ENCODE peak calls at places on chromosomes 7 and 10, in six cellular contexts. One of them, this sample, is unnamed.
A peak's percentile ranks its signal among the peaks of the same experiment; 100 is the strongest.

GRCh38 chr7:158283016-158283974 is 304.3 kb downstream of the PTPRN2 start:
- DNase-seq in pancreas: peak; percentile 3
- DNase-seq in cardiac muscle cell: no peak
- DNase-seq in left ventricle myocardium inferior: no peak
- DNase-seq in SK-N-SH: no peak
- DNase-seq in CD8-positive, alpha-beta T cell: peak; percentile 37
- DNase-seq in this sample: no peak

GRCh38 chr7:155709453-155709852 is 65.0 kb downstream of the RBM33 start:
- DNase-seq in pancreas: no peak
- DNase-seq in cardiac muscle cell: no peak
- DNase-seq in left ventricle myocardium inferior: no peak
- DNase-seq in SK-N-SH: no peak
- DNase-seq in CD8-positive, alpha-beta T cell: no peak
- DNase-seq in this sample: no peak

GRCh38 chr7:33903770-33904679 is 1.3 kb upstream of the BMPER start:
- DNase-seq in pancreas: no peak
- DNase-seq in cardiac muscle cell: peak; percentile 72
- DNase-seq in left ventricle myocardium inferior: peak; percentile 41
- DNase-seq in SK-N-SH: peak; percentile 74
- DNase-seq in CD8-positive, alpha-beta T cell: no peak
- DNase-seq in this sample: no peak

GRCh38 chr10:121112618-121113384 is 261.6 kb downstream of the WDR11 start:
- DNase-seq in pancreas: no peak
- DNase-seq in cardiac muscle cell: peak; percentile 32
- DNase-seq in left ventricle myocardium inferior: no peak
- DNase-seq in SK-N-SH: no peak
- DNase-seq in CD8-positive, alpha-beta T cell: no peak
- DNase-seq in this sample: no peak

GRCh38 chr7:141013345-141013715 is 1.4 kb downstream of the MRPS33 start:
- DNase-seq in pancreas: no peak
- DNase-seq in cardiac muscle cell: no peak
- DNase-seq in left ventricle myocardium inferior: no peak
- DNase-seq in SK-N-SH: no peak
- DNase-seq in CD8-positive, alpha-beta T cell: no peak
- DNase-seq in this sample: no peak

GRCh38 chr10:98389398-98389797 is 25.6 kb downstream of the PYROXD2 start:
- DNase-seq in pancreas: no peak
- DNase-seq in cardiac muscle cell: no peak
- DNase-seq in left ventricle myocardium inferior: no peak
- DNase-seq in SK-N-SH: no peak
- DNase-seq in CD8-positive, alpha-beta T cell: no peak
- DNase-seq in this sample: no peak

GRCh38 chr7:4828720-4829383 is 33.0 kb downstream of the PAPOLB start:
- DNase-seq in pancreas: no peak
- DNase-seq in cardiac muscle cell: no peak
- DNase-seq in left ventricle myocardium inferior: no peak
- DNase-seq in SK-N-SH: no peak
- DNase-seq in CD8-positive, alpha-beta T cell: no peak
- DNase-seq in this sample: no peak

GRCh38 chr7:95874541-95875265 is 102.3 kb downstream of the DYNC1I1 start:
- DNase-seq in pancreas: no peak
- DNase-seq in cardiac muscle cell: no peak
- DNase-seq in left ventricle myocardium inferior: no peak
- DNase-seq in SK-N-SH: no peak
- DNase-seq in CD8-positive, alpha-beta T cell: no peak
- DNase-seq in this sample: no peak

GRCh38 chr10:35546824-35547225 is 58.3 kb upstream of the GJD4 start:
- DNase-seq in pancreas: no peak
- DNase-seq in cardiac muscle cell: peak; percentile 7
- DNase-seq in left ventricle myocardium inferior: no peak
- DNase-seq in SK-N-SH: no peak
- DNase-seq in CD8-positive, alpha-beta T cell: no peak
- DNase-seq in this sample: no peak

GRCh38 chr10:59838390-59838789 is 68.0 kb downstream of the CCDC6 start:
- DNase-seq in pancreas: no peak
- DNase-seq in cardiac muscle cell: no peak
- DNase-seq in left ventricle myocardium inferior: no peak
- DNase-seq in SK-N-SH: no peak
- DNase-seq in CD8-positive, alpha-beta T cell: no peak
- DNase-seq in this sample: no peak

GRCh38 chr7:134856141-134856540 is 76.7 kb downstream of the CALD1 start:
- DNase-seq in pancreas: no peak
- DNase-seq in cardiac muscle cell: peak; percentile 23
- DNase-seq in left ventricle myocardium inferior: no peak
- DNase-seq in SK-N-SH: peak; percentile 58
- DNase-seq in CD8-positive, alpha-beta T cell: no peak
- DNase-seq in this sample: no peak

GRCh38 chr10:123129553-123130271 is 6.1 kb upstream of the HMX3 start:
- DNase-seq in pancreas: no peak
- DNase-seq in cardiac muscle cell: no peak
- DNase-seq in left ventricle myocardium inferior: no peak
- DNase-seq in SK-N-SH: no peak
- DNase-seq in CD8-positive, alpha-beta T cell: no peak
- DNase-seq in this sample: no peak

GRCh38 chr10:11882646-11883375 is 59.7 kb downstream of the PROSER2 start:
- DNase-seq in pancreas: no peak
- DNase-seq in cardiac muscle cell: no peak
- DNase-seq in left ventricle myocardium inferior: no peak
- DNase-seq in SK-N-SH: no peak
- DNase-seq in CD8-positive, alpha-beta T cell: no peak
- DNase-seq in this sample: no peak

GRCh38 chr7:130492519-130493274 is 812 bp downstream of the MEST start:
- DNase-seq in pancreas: no peak
- DNase-seq in cardiac muscle cell: peak; percentile 4
- DNase-seq in left ventricle myocardium inferior: no peak
- DNase-seq in SK-N-SH: peak; percentile 23
- DNase-seq in CD8-positive, alpha-beta T cell: no peak
- DNase-seq in this sample: no peak

GRCh38 chr7:68400783-68401182 is 1197.5 kb upstream of the AUTS2 start:
- DNase-seq in pancreas: no peak
- DNase-seq in cardiac muscle cell: no peak
- DNase-seq in left ventricle myocardium inferior: no peak
- DNase-seq in SK-N-SH: no peak
- DNase-seq in CD8-positive, alpha-beta T cell: no peak
- DNase-seq in this sample: no peak

GRCh38 chr10:63582686-63583085 is 61.5 kb downstream of the REEP3 start:
- DNase-seq in pancreas: no peak
- DNase-seq in cardiac muscle cell: no peak
- DNase-seq in left ventricle myocardium inferior: no peak
- DNase-seq in SK-N-SH: no peak
- DNase-seq in CD8-positive, alpha-beta T cell: no peak
- DNase-seq in this sample: no peak

GRCh38 chr7:132893560-132893959 is 188.3 kb downstream of the CHCHD3 start:
- DNase-seq in pancreas: no peak
- DNase-seq in cardiac muscle cell: no peak
- DNase-seq in left ventricle myocardium inferior: no peak
- DNase-seq in SK-N-SH: no peak
- DNase-seq in CD8-positive, alpha-beta T cell: no peak
- DNase-seq in this sample: no peak

GRCh38 chr10:35794703-35795102 is 152.6 kb upstream of the FZD8 start:
- DNase-seq in pancreas: no peak
- DNase-seq in cardiac muscle cell: peak; percentile 30
- DNase-seq in left ventricle myocardium inferior: peak; percentile 15
- DNase-seq in SK-N-SH: no peak
- DNase-seq in CD8-positive, alpha-beta T cell: no peak
- DNase-seq in this sample: no peak

GRCh38 chr7:50795831-50796230 is 13.1 kb upstream of the GRB10 start:
- DNase-seq in pancreas: peak; percentile 69
- DNase-seq in cardiac muscle cell: no peak
- DNase-seq in left ventricle myocardium inferior: no peak
- DNase-seq in SK-N-SH: no peak
- DNase-seq in CD8-positive, alpha-beta T cell: no peak
- DNase-seq in this sample: no peak

GRCh38 chr7:157873181-157873580 is 536.4 kb downstream of the DNAJB6 start:
- DNase-seq in pancreas: no peak
- DNase-seq in cardiac muscle cell: no peak
- DNase-seq in left ventricle myocardium inferior: no peak
- DNase-seq in SK-N-SH: no peak
- DNase-seq in CD8-positive, alpha-beta T cell: no peak
- DNase-seq in this sample: no peak

GRCh38 chr10:104324931-104325330 is 13.3 kb downstream of the ITPRIP start:
- DNase-seq in pancreas: no peak
- DNase-seq in cardiac muscle cell: no peak
- DNase-seq in left ventricle myocardium inferior: no peak
- DNase-seq in SK-N-SH: no peak
- DNase-seq in CD8-positive, alpha-beta T cell: no peak
- DNase-seq in this sample: no peak

GRCh38 chr10:20768849-20769248 is 128.3 kb downstream of the NEBL start:
- DNase-seq in pancreas: no peak
- DNase-seq in cardiac muscle cell: peak; percentile 50
- DNase-seq in left ventricle myocardium inferior: no peak
- DNase-seq in SK-N-SH: peak; percentile 4
- DNase-seq in CD8-positive, alpha-beta T cell: no peak
- DNase-seq in this sample: no peak

GRCh38 chr10:23095404-23095965 is at the start of gene MSRB2:
- DNase-seq in pancreas: peak; percentile 94
- DNase-seq in cardiac muscle cell: peak; percentile 98
- DNase-seq in left ventricle myocardium inferior: peak; percentile 94
- DNase-seq in SK-N-SH: peak; percentile 96
- DNase-seq in CD8-positive, alpha-beta T cell: peak; percentile 80
- DNase-seq in this sample: peak; percentile 58

GRCh38 chr10:23099079-23099478 is 3.7 kb downstream of the MSRB2 start:
- DNase-seq in pancreas: no peak
- DNase-seq in cardiac muscle cell: no peak
- DNase-seq in left ventricle myocardium inferior: no peak
- DNase-seq in SK-N-SH: no peak
- DNase-seq in CD8-positive, alpha-beta T cell: no peak
- DNase-seq in this sample: no peak

GRCh38 chr10:23095966-23096813 is 811 bp downstream of the MSRB2 start:
- DNase-seq in pancreas: peak; percentile 43
- DNase-seq in cardiac muscle cell: peak; percentile 69
- DNase-seq in left ventricle myocardium inferior: peak; percentile 43
- DNase-seq in SK-N-SH: peak; percentile 25
- DNase-seq in CD8-positive, alpha-beta T cell: peak; percentile 63
- DNase-seq in this sample: peak; percentile 29

GRCh38 chr10:23096814-23097549 is 1.6 kb downstream of the MSRB2 start:
- DNase-seq in pancreas: no peak
- DNase-seq in cardiac muscle cell: peak; percentile 97
- DNase-seq in left ventricle myocardium inferior: no peak
- DNase-seq in SK-N-SH: peak; percentile 43
- DNase-seq in CD8-positive, alpha-beta T cell: no peak
- DNase-seq in this sample: peak; percentile 33

GRCh38 chr10:23094786-23095403 is 484 bp upstream of the MSRB2 start:
- DNase-seq in pancreas: no peak
- DNase-seq in cardiac muscle cell: no peak
- DNase-seq in left ventricle myocardium inferior: no peak
- DNase-seq in SK-N-SH: no peak
- DNase-seq in CD8-positive, alpha-beta T cell: no peak
- DNase-seq in this sample: no peak
- H3K4me1 ChIP-seq in pancreas: no peaks in the 10 kb centered on the region
- H3K4me1 ChIP-seq in cardiac muscle cell: peaks cover 9% of the 10 kb centered on the region
- H3K4me1 ChIP-seq in left ventricle myocardium inferior: peaks cover 42% of the 10 kb centered on the region
- H3K4me1 ChIP-seq in SK-N-SH: peaks cover 11% of the 10 kb centered on the region
- H3K4me1 ChIP-seq in CD8-positive, alpha-beta T cell: peaks cover 15% of the 10 kb centered on the region
- H3K4me1 ChIP-seq in this sample: peaks cover 15% of the 10 kb centered on the region

DNA sequence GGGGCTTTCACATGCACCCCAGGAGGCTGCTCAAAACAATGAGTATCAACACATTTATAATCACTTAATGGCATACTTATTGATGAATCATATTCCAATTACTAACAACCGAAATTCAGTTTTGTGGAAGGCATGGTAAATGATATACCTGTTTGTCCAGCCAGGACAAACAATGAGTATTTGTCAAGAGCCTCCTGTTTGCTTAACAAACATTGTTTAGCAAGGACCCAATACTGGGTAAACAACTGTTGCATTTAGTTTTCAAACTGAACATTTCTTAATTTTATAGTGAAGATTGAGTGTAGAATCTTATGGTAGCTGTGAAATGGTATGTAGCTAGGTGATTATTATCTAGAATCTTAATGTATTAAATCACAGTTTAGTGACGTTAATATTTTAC is 473.7 kb downstream of the ATRNL1 start:
- DNase-seq in pancreas: no peak
- DNase-seq in cardiac muscle cell: no peak
- DNase-seq in left ventricle myocardium inferior: no peak
- DNase-seq in SK-N-SH: no peak
- DNase-seq in CD8-positive, alpha-beta T cell: no peak
- DNase-seq in this sample: no peak
- H3K4me1 ChIP-seq in pancreas: no peaks in the 10 kb centered on the region
- H3K4me1 ChIP-seq in cardiac muscle cell: no peaks in the 10 kb centered on the region
- H3K4me1 ChIP-seq in left ventricle myocardium inferior: no peaks in the 10 kb centered on the region
- H3K4me1 ChIP-seq in SK-N-SH: no peaks in the 10 kb centered on the region
- H3K4me1 ChIP-seq in CD8-positive, alpha-beta T cell: no peaks in the 10 kb centered on the region
- H3K4me1 ChIP-seq in this sample: no peaks in the 10 kb centered on the region

GRCh38 chr10:23198940-23199767 is 7.0 kb downstream of the PTF1A start:
- DNase-seq in pancreas: peak; percentile 82
- DNase-seq in cardiac muscle cell: no peak
- DNase-seq in left ventricle myocardium inferior: no peak
- DNase-seq in SK-N-SH: peak; percentile 44
- DNase-seq in CD8-positive, alpha-beta T cell: no peak
- DNase-seq in this sample: no peak
- H3K4me1 ChIP-seq in pancreas: peaks cover 6% of the 10 kb centered on the region
- H3K4me1 ChIP-seq in cardiac muscle cell: no peaks in the 10 kb centered on the region
- H3K4me1 ChIP-seq in left ventricle myocardium inferior: peaks cover 11% of the 10 kb centered on the region
- H3K4me1 ChIP-seq in SK-N-SH: no peaks in the 10 kb centered on the region
- H3K4me1 ChIP-seq in CD8-positive, alpha-beta T cell: no peaks in the 10 kb centered on the region
- H3K4me1 ChIP-seq in this sample: no peaks in the 10 kb centered on the region

GRCh38 chr7:22234247-22234646 is 122.7 kb downstream of the RAPGEF5 start:
- DNase-seq in pancreas: peak; percentile 55
- DNase-seq in cardiac muscle cell: peak; percentile 21
- DNase-seq in left ventricle myocardium inferior: no peak
- DNase-seq in SK-N-SH: no peak
- DNase-seq in CD8-positive, alpha-beta T cell: no peak
- DNase-seq in this sample: no peak

GRCh38 chr7:22235134-22235533 is 121.8 kb downstream of the RAPGEF5 start:
- DNase-seq in pancreas: no peak
- DNase-seq in cardiac muscle cell: no peak
- DNase-seq in left ventricle myocardium inferior: no peak
- DNase-seq in SK-N-SH: no peak
- DNase-seq in CD8-positive, alpha-beta T cell: no peak
- DNase-seq in this sample: no peak

GRCh38 chr7:22240904-22241571 is 115.9 kb downstream of the RAPGEF5 start:
- DNase-seq in pancreas: no peak
- DNase-seq in cardiac muscle cell: no peak
- DNase-seq in left ventricle myocardium inferior: no peak
- DNase-seq in SK-N-SH: no peak
- DNase-seq in CD8-positive, alpha-beta T cell: no peak
- DNase-seq in this sample: no peak

GRCh38 chr7:22241805-22242390 is 115.1 kb downstream of the RAPGEF5 start:
- DNase-seq in pancreas: no peak
- DNase-seq in cardiac muscle cell: no peak
- DNase-seq in left ventricle myocardium inferior: no peak
- DNase-seq in SK-N-SH: no peak
- DNase-seq in CD8-positive, alpha-beta T cell: no peak
- DNase-seq in this sample: no peak

GRCh38 chr7:22238354-22239311 is 118.3 kb downstream of the RAPGEF5 start:
- DNase-seq in pancreas: no peak
- DNase-seq in cardiac muscle cell: no peak
- DNase-seq in left ventricle myocardium inferior: no peak
- DNase-seq in SK-N-SH: no peak
- DNase-seq in CD8-positive, alpha-beta T cell: no peak
- DNase-seq in this sample: no peak
- H3K4me1 ChIP-seq in pancreas: peaks cover 13% of the 10 kb centered on the region
- H3K4me1 ChIP-seq in cardiac muscle cell: no peaks in the 10 kb centered on the region
- H3K4me1 ChIP-seq in left ventricle myocardium inferior: no peaks in the 10 kb centered on the region
- H3K4me1 ChIP-seq in SK-N-SH: peaks cover 3% of the 10 kb centered on the region
- H3K4me1 ChIP-seq in CD8-positive, alpha-beta T cell: no peaks in the 10 kb centered on the region
- H3K4me1 ChIP-seq in this sample: no peaks in the 10 kb centered on the region